ENCODE peak calls at places on chromosomes 3 and 15, in six cellular contexts. J, O, P, M, H and A are unnamed samples.

GRCh38 chr15:75842722-75843617 is at the start of gene UBE2Q2:
- DNase-seq in M (peak; percentile 58), P (peak; percentile 67), J (peak; percentile 85), H (peak; percentile 88), O (peak; percentile 84), A (peak; percentile 68)

GRCh38 chr3:55770077-55770476 is 283.0 kb upstream of the WNT5A start:
- DNase-seq in O (no peak), H (no peak), J (no peak), M (no peak), P (no peak), A (no peak)

GRCh38 chr15:34013746-34014145 is 25.3 kb downstream of the AVEN start:
- DNase-seq in H (no peak), P (no peak), J (no peak), O (no peak), M (no peak), A (no peak)

GRCh38 chr3:195788711-195789581 is 22.8 kb downstream of the MUC4 start:
- DNase-seq in P (no peak), J (no peak), H (peak; percentile 44), O (no peak), M (no peak), A (no peak)

GRCh38 chr15:63509933-63510547 is 5.6 kb downstream of the USP3 start:
- DNase-seq in O (no peak), M (no peak), J (no peak), H (no peak), P (no peak), A (no peak)

GRCh38 chr3:150345021-150345538 is 63.0 kb upstream of the TSC22D2 start:
- DNase-seq in H (no peak), P (no peak), J (no peak), O (no peak), M (no peak), A (no peak)

GRCh38 chr3:134655706-134656105 is 4.9 kb upstream of the KY start:
- DNase-seq in H (no peak), J (no peak), O (no peak), M (no peak), P (no peak), A (no peak)

GRCh38 chr15:49066374-49066773 is 20.1 kb upstream of the SECISBP2L start:
- DNase-seq in P (no peak), J (no peak), M (no peak), H (no peak), O (no peak), A (no peak)

GRCh38 chr3:194871864-194872668 is 186.4 kb downstream of the FAM43A start:
- DNase-seq in O (no peak), M (peak; percentile 15), P (no peak), H (no peak), J (no peak), A (no peak)

GRCh38 chr3:86161493-86161892 is 829.5 kb downstream of the VGLL3 start:
- DNase-seq in M (no peak), O (no peak), J (no peak), P (no peak), H (no peak), A (no peak)

GRCh38 chr3:197010556-197011351 is 18.9 kb downstream of the MELTF start:
- DNase-seq in O (no peak), M (no peak), P (no peak), H (no peak), J (no peak), A (no peak)

GRCh38 chr3:52181543-52181942 is 16.4 kb upstream of the ALAS1 start:
- DNase-seq in J (no peak), P (no peak), H (peak; percentile 41), O (no peak), M (no peak), A (no peak)

GRCh38 chr3:71146673-71147072 is 436.9 kb downstream of the FOXP1 start:
- DNase-seq in O (no peak), P (no peak), H (no peak), M (no peak), J (no peak), A (no peak)

GRCh38 chr15:50675524-50676144 is 11.0 kb downstream of the TRPM7 start:
- DNase-seq in O (peak; percentile 20), M (peak; percentile 31), P (no peak), J (no peak), H (no peak), A (no peak)

GRCh38 chr15:22952826-22953579 is 27.2 kb downstream of the CYFIP1 start:
- DNase-seq in P (no peak), M (no peak), H (peak; percentile 60), O (no peak), J (no peak), A (no peak)

GRCh38 chr3:38987456-38987855 is 64.3 kb downstream of the SCN11A start:
- DNase-seq in O (no peak), H (no peak), P (no peak), M (no peak), J (no peak), A (no peak)